ENCODE peak calls at places on chromosomes 5 and 9, in four cellular contexts. F is NCI-H1105 treated with DMSO at 0.1 percent for 48 hours, G is T-cell, S is HFFc6. M is an unnamed sample.

GRCh38 chr5:107704686-107705389 is 34.1 kb upstream of the EFNA5 start:
- DNase-seq in F (no peak), G (no peak), S (no peak), M (no peak)

GRCh38 chr9:34334337-34334824 is 5.0 kb downstream of the NUDT2 start:
- DNase-seq in F (no peak), G (no peak), S (no peak), M (no peak)

GRCh38 chr9:122402403-122403268 is 31.8 kb downstream of the PTGS1 start:
- DNase-seq in F (no peak), G (no peak), S (peak; percentile 99), M (peak; percentile 98)

GRCh38 chr9:78826521-78826920 is 529.6 kb downstream of the PSAT1 start:
- DNase-seq in F (no peak), G (no peak), S (no peak), M (peak; percentile 29)

GRCh38 chr5:42715791-42716190 is 40.8 kb upstream of the CCDC152 start:
- DNase-seq in F (no peak), G (no peak), S (no peak), M (peak; percentile 7)

GRCh38 chr9:117643288-117643654 is 60.9 kb upstream of the TLR4 start:
- DNase-seq in F (no peak), G (no peak), S (no peak), M (no peak)

GRCh38 chr5:53027913-53028312 is 38.8 kb downstream of the ITGA2 start:
- DNase-seq in F (peak; percentile 44), G (no peak), S (peak; percentile 66), M (peak; percentile 86)

GRCh38 chr5:149860801-149861322 is 83.7 kb downstream of the PDE6A start:
- DNase-seq in F (no peak), G (no peak), S (no peak), M (no peak)

GRCh38 chr9:75591972-75592371 is 298.5 kb upstream of the PCSK5 start:
- DNase-seq in F (no peak), G (no peak), S (no peak), M (no peak)

GRCh38 chr5:176364765-176365662 is at the start of gene ARL10:
- DNase-seq in F (peak; percentile 19), G (peak; percentile 54), S (no peak), M (peak; percentile 76)

GRCh38 chr5:43207601-43208000 is 15.6 kb downstream of the NIM1K start:
- DNase-seq in F (no peak), G (no peak), S (no peak), M (peak; percentile 29)

GRCh38 chr5:1336749-1337489 is 8.0 kb downstream of the CLPTM1L start:
- DNase-seq in F (no peak), G (no peak), S (no peak), M (no peak)

GRCh38 chr5:134846641-134846960 is 833 bp downstream of the C5orf24 start:
- DNase-seq in F (peak; percentile 14), G (no peak), S (no peak), M (no peak)

GRCh38 chr5:143537056-143537455 is 133.6 kb upstream of the NR3C1 start:
- DNase-seq in F (no peak), G (no peak), S (no peak), M (no peak)

GRCh38 chr5:69217154-69217731 is 17.4 kb upstream of the CDK7 start:
- DNase-seq in F (no peak), G (peak; percentile 92), S (no peak), M (no peak)

GRCh38 chr9:137436761-137437600 is 4.2 kb downstream of the ENTPD8 start:
- DNase-seq in F (no peak), G (no peak), S (no peak), M (no peak)

GRCh38 chr5:127419007-127419406 is 98.4 kb upstream of the PRRC1 start:
- DNase-seq in F (peak; percentile 42), G (no peak), S (no peak), M (no peak)

GRCh38 chr5:169347786-169348185 is 46.8 kb upstream of the SLIT3 start:
- DNase-seq in F (no peak), G (no peak), S (no peak), M (peak; percentile 44)

GRCh38 chr5:42970636-42971559 is 69.2 kb downstream of the ANXA2R start:
- DNase-seq in F (no peak), G (no peak), S (no peak), M (no peak)

GRCh38 chr9:116741106-116741740 is 54.1 kb downstream of the TRIM32 start:
- DNase-seq in F (no peak), G (no peak), S (no peak), M (no peak)

GRCh38 chr9:124818431-124819281 is 34.6 kb upstream of the WDR38 start:
- DNase-seq in F (no peak), G (no peak), S (peak; percentile 57), M (peak; percentile 28)

GRCh38 chr5:179316111-179316551 is 29.1 kb downstream of the ADAMTS2 start:
- DNase-seq in F (no peak), G (no peak), S (no peak), M (no peak)

GRCh38 chr9:129344623-129345495 is 166.8 kb upstream of the IER5L start:
- DNase-seq in F (no peak), G (no peak), S (no peak), M (peak; percentile 35)

GRCh38 chr9:137621131-137621757 is 2.4 kb downstream of the EHMT1 start:
- DNase-seq in F (no peak), G (no peak), S (peak; percentile 42), M (no peak)

GRCh38 chr9:130659699-130660248 is 4.6 kb upstream of the PRDM12 start:
- DNase-seq in F (no peak), G (no peak), S (no peak), M (no peak)

GRCh38 chr5:14108170-14108996 is 34.8 kb upstream of the TRIO start:
- DNase-seq in F (peak; percentile 50), G (peak; percentile 27), S (peak; percentile 69), M (peak; percentile 89)

GRCh38 chr5:77311217-77311571 is 100.7 kb downstream of the PDE8B start:
- DNase-seq in F (no peak), G (no peak), S (no peak), M (no peak)

GRCh38 chr5:104751969-104752368 is 1189.4 kb upstream of the NUDT12 start:
- DNase-seq in F (no peak), G (no peak), S (no peak), M (no peak)

M was measured in foreskin fibroblast.